ENCODE peak calls at places on chromosomes 1 and 21, in ten cellular contexts. H is NCI-H2029 treated with DMSO at 0.1 percent for 48 hours; S is amniotic stem cell; K is T-helper 2 cell; P is cardiac fibroblast; B is left ventricle myocardium superior; N is keratinocyte; Q is T-cell; U is endothelial cell; C is naive thymus-derived CD4-positive, alpha-beta T cell. L is an unnamed sample.
A peak's percentile ranks its signal among the peaks of the same experiment; 100 is the strongest.

GRCh38 chr21:32813265-32813903 is 41.8 kb upstream of the PAXBP1 start:
- DNase-seq in Q (no peak), P (no peak), B (peak; percentile 38), U (peak; percentile 39), K (no peak), N (no peak), C (no peak), S (no peak), H (no peak), L (no peak)

GRCh38 chr1:235411489-235412486 is 44.6 kb downstream of the TBCE start:
- DNase-seq in K (no peak), U (no peak), H (no peak), N (no peak), P (no peak), C (no peak), S (no peak), B (no peak), Q (no peak), L (no peak)

GRCh38 chr1:16139473-16139962 is 16.4 kb downstream of the EPHA2 start:
- DNase-seq in U (no peak), S (peak; percentile 49), P (peak; percentile 76), H (no peak), Q (no peak), K (no peak), B (no peak), N (no peak), C (no peak), L (no peak)

GRCh38 chr1:23062271-23062670 is 43.0 kb downstream of the KDM1A start:
- DNase-seq in P (no peak), C (no peak), H (no peak), K (no peak), B (no peak), Q (no peak), N (no peak), S (no peak), U (no peak), L (no peak)

GRCh38 chr1:245419572-245419971 is 264.8 kb downstream of the KIF26B start:
- DNase-seq in Q (no peak), K (no peak), H (no peak), B (no peak), U (no peak), S (no peak), C (no peak), N (no peak), P (no peak), L (no peak)

GRCh38 chr21:26964379-26964778 is 2.5 kb downstream of the ADAMTS5 start:
- DNase-seq in Q (no peak), B (peak; percentile 79), P (peak; percentile 26), S (no peak), C (no peak), U (no peak), H (no peak), N (no peak), K (no peak), L (peak; percentile 66)

GRCh38 chr1:153544453-153545066 is 1.0 kb downstream of the S100A4 start:
- DNase-seq in N (no peak), B (no peak), P (no peak), K (no peak), H (no peak), S (no peak), Q (no peak), U (no peak), C (no peak), L (no peak)

GRCh38 chr1:161357073-161357472 is 10.6 kb downstream of the CFAP126 start:
- DNase-seq in U (no peak), B (no peak), Q (no peak), P (no peak), C (no peak), N (no peak), S (no peak), H (no peak), K (no peak), L (no peak)

GRCh38 chr1:165917166-165917565 is 89.8 kb downstream of the UCK2 start:
- DNase-seq in Q (no peak), C (no peak), S (no peak), B (no peak), U (no peak), P (no peak), N (no peak), K (no peak), H (no peak), L (no peak)

GRCh38 chr1:46477153-46477929 is 12.3 kb upstream of the DMBX1 start:
- DNase-seq in S (peak; percentile 15), Q (peak; percentile 48), P (peak; percentile 76), C (peak; percentile 57), H (peak; percentile 89), U (peak; percentile 73), N (peak; percentile 23), K (peak; percentile 41), B (peak; percentile 76), L (peak; percentile 70)

GRCh38 chr1:9589144-9589718 is 520 bp downstream of the TMEM201 start:
- DNase-seq in Q (no peak), N (no peak), H (no peak), S (no peak), U (no peak), C (peak; percentile 29), B (peak; percentile 57), P (peak; percentile 39), K (peak; percentile 14), L (no peak)

GRCh38 chr1:30812093-30812492 is 54.5 kb upstream of the LAPTM5 start:
- DNase-seq in H (no peak), B (no peak), P (no peak), C (no peak), K (no peak), Q (no peak), U (no peak), N (no peak), S (no peak), L (no peak)

GRCh38 chr1:23452011-23452411 is 27.5 kb upstream of the TCEA3 start:
- DNase-seq in P (peak; percentile 49), N (peak; percentile 23), H (peak; percentile 28), K (peak; percentile 69), B (peak; percentile 47), Q (peak; percentile 25), C (no peak), U (no peak), S (no peak), L (no peak)

GRCh38 chr1:113396585-113396984 is 6.3 kb downstream of the MAGI3 start:
- DNase-seq in B (no peak), P (peak; percentile 67), U (no peak), H (no peak), Q (no peak), K (no peak), C (no peak), N (peak; percentile 36), S (peak; percentile 42), L (no peak)

GRCh38 chr1:85134583-85135455 is 66.0 kb downstream of the SYDE2 start:
- DNase-seq in B (no peak), C (no peak), P (peak; percentile 11), U (no peak), N (no peak), K (no peak), S (no peak), H (no peak), Q (no peak), L (no peak)

GRCh38 chr21:37082375-37082774 is 9.3 kb downstream of the TTC3 start:
- DNase-seq in H (no peak), S (no peak), C (no peak), Q (no peak), N (no peak), P (no peak), B (no peak), U (no peak), K (no peak), L (no peak)

GRCh38 chr1:208068908-208069307 is 158.0 kb upstream of the CD34 start:
- DNase-seq in N (no peak), K (no peak), P (no peak), B (no peak), S (no peak), Q (no peak), H (no peak), C (no peak), U (no peak), L (no peak)

GRCh38 chr1:215637041-215637573 is 70.0 kb downstream of the KCTD3 start:
- DNase-seq in Q (no peak), K (no peak), H (no peak), C (no peak), S (peak; percentile 58), N (no peak), B (no peak), U (no peak), P (peak; percentile 79), L (no peak)

GRCh38 chr1:68230901-68231626 is 1.3 kb downstream of the WLS start:
- DNase-seq in Q (no peak), B (peak; percentile 45), N (no peak), U (peak; percentile 20), P (no peak), H (no peak), S (no peak), K (no peak), C (no peak), L (peak; percentile 26)

GRCh38 chr21:17580319-17580718 is 32.4 kb downstream of the BTG3 start:
- DNase-seq in K (no peak), B (no peak), S (no peak), C (no peak), Q (no peak), U (no peak), P (no peak), H (no peak), N (no peak), L (no peak)

GRCh38 chr1:194117582-194117981 is 931.2 kb upstream of the B3GALT2 start:
- DNase-seq in C (no peak), H (no peak), K (no peak), P (no peak), B (no peak), Q (no peak), U (no peak), S (no peak), N (no peak), L (no peak)

GRCh38 chr1:115262886-115263285 is 75.2 kb downstream of the NGF start:
- DNase-seq in U (no peak), S (no peak), K (no peak), H (no peak), B (no peak), N (no peak), Q (no peak), C (no peak), P (peak; percentile 65), L (no peak)

GRCh38 chr1:201184734-201185453 is 5.7 kb upstream of the IGFN1 start:
- DNase-seq in B (no peak), P (peak; percentile 78), H (no peak), N (no peak), C (no peak), K (no peak), U (peak; percentile 20), Q (no peak), S (peak; percentile 73), L (no peak)

GRCh38 chr21:31860851-31861250 is 12.0 kb upstream of the HUNK start:
- DNase-seq in U (no peak), B (no peak), P (no peak), Q (no peak), S (no peak), C (no peak), N (no peak), K (no peak), H (no peak), L (no peak)

GRCh38 chr1:222912730-222913129 is 97.9 kb downstream of the DISP1 start:
- DNase-seq in K (no peak), P (peak; percentile 58), Q (no peak), N (no peak), B (no peak), C (no peak), U (no peak), H (no peak), S (no peak), L (no peak)

GRCh38 chr1:9684806-9685205 is 33.3 kb downstream of the PIK3CD start:
- DNase-seq in N (no peak), U (no peak), C (no peak), H (no peak), Q (no peak), S (no peak), P (no peak), K (no peak), B (no peak), L (no peak)

GRCh38 chr1:3366181-3367051 is 88.0 kb upstream of the ARHGEF16 start:
- DNase-seq in B (peak; percentile 70), H (no peak), U (no peak), K (no peak), Q (no peak), S (no peak), P (peak; percentile 52), C (no peak), N (no peak), L (peak; percentile 60)

GRCh38 chr1:162285149-162285561 is 91.5 kb downstream of the SPATA46 start:
- DNase-seq in N (no peak), H (peak; percentile 85), U (no peak), Q (no peak), S (no peak), K (no peak), P (no peak), C (no peak), B (peak; percentile 41), L (peak; percentile 28)